ENCODE peak calls at places on chromosomes 5 and 9, in seven cellular contexts. A is OCI-LY7; G is activated naive CD4-positive, alpha-beta T cell treated with anti-CD3 and anti-CD28 coated beads for 36 hours; E is GM12864; N is iris pigment epithelial cell; F is vagina; O is brain microvascular endothelial cell. Z is an unnamed sample.

GRCh38 chr5:120454094-120454798 is 9.9 kb upstream of the PRR16 start:
- DNase-seq in A (no peak), G (no peak), E (no peak), N (peak), F (no peak), O (peak), Z (no peak)

GRCh38 chr5:179422213-179422839 is 77.1 kb upstream of the ADAMTS2 start:
- DNase-seq in A (no peak), G (no peak), E (no peak), N (no peak), F (no peak), O (no peak), Z (no peak)

GRCh38 chr5:177040814-177041410 is 18.4 kb downstream of the ZNF346 start:
- DNase-seq in A (no peak), G (no peak), E (no peak), N (peak), F (no peak), O (no peak), Z (no peak)

GRCh38 chr5:78731884-78732283 is 83.3 kb upstream of the LHFPL2 start:
- DNase-seq in A (no peak), G (no peak), E (no peak), N (peak), F (no peak), O (no peak), Z (no peak)

GRCh38 chr5:164345853-164346252 is 840.4 kb downstream of the MAT2B start:
- DNase-seq in A (no peak), G (no peak), E (no peak), N (no peak), F (no peak), O (no peak), Z (no peak)

GRCh38 chr9:96491079-96491879 is 41.3 kb downstream of the HABP4 start:
- DNase-seq in A (no peak), G (peak), E (no peak), N (peak), F (no peak), O (no peak), Z (no peak)

GRCh38 chr5:30765227-30765626 is 428.3 kb upstream of the CDH6 start:
- DNase-seq in A (no peak), G (no peak), E (no peak), N (peak), F (no peak), O (peak), Z (no peak)

GRCh38 chr5:110512266-110512665 is 214.2 kb downstream of the TMEM232 start:
- DNase-seq in A (no peak), G (no peak), E (no peak), N (no peak), F (no peak), O (no peak), Z (no peak)

GRCh38 chr9:91176426-91176825 is 185.3 kb downstream of the AUH start:
- DNase-seq in A (no peak), G (peak), E (no peak), N (no peak), F (peak), O (no peak), Z (no peak)

GRCh38 chr5:175133185-175133584 is 310.8 kb downstream of the DRD1 start:
- DNase-seq in A (no peak), G (no peak), E (no peak), N (no peak), F (no peak), O (no peak), Z (no peak)

Z was measured in GM12878.